ENCODE peak calls at places on chromosomes 6 and 20, in four cellular contexts. K is uterus, D is heart left ventricle, T is stomach. R is an unnamed sample.

GRCh38 chr20:6709865-6710595 is 57.5 kb upstream of the BMP2 start:
- DNase-seq in D (no peak), T (no peak), K (no peak), R (no peak)

GRCh38 chr6:137693737-137694136 is 173.3 kb upstream of the TNFAIP3 start:
- DNase-seq in T (no peak), D (peak), K (no peak), R (no peak)

GRCh38 chr20:34195355-34195754 is 45.9 kb upstream of the ASIP start:
- DNase-seq in K (no peak), T (no peak), D (no peak), R (no peak)

GRCh38 chr6:38725414-38726183 is 10.5 kb downstream of the DNAH8 start:
- DNase-seq in K (no peak), T (no peak), D (no peak), R (no peak)

GRCh38 chr20:51122931-51123658 is 100.2 kb upstream of the KCNG1 start:
- DNase-seq in T (no peak), K (no peak), D (no peak), R (no peak)

GRCh38 chr6:132669690-132670291 is 10.8 kb upstream of the TAAR1 start:
- DNase-seq in D (no peak), T (no peak), K (no peak), R (peak)

GRCh38 chr6:169825558-169826225 is 74.3 kb downstream of the ERMARD start:
- DNase-seq in D (no peak), T (no peak), K (peak), R (no peak)

GRCh38 chr6:149032599-149033405 is 284.7 kb upstream of the TAB2 start:
- DNase-seq in D (no peak), T (no peak), K (peak), R (peak)

GRCh38 chr20:40493071-40493470 is 196.0 kb downstream of the MAFB start:
- DNase-seq in T (peak), K (peak), D (peak), R (no peak)

DNA sequence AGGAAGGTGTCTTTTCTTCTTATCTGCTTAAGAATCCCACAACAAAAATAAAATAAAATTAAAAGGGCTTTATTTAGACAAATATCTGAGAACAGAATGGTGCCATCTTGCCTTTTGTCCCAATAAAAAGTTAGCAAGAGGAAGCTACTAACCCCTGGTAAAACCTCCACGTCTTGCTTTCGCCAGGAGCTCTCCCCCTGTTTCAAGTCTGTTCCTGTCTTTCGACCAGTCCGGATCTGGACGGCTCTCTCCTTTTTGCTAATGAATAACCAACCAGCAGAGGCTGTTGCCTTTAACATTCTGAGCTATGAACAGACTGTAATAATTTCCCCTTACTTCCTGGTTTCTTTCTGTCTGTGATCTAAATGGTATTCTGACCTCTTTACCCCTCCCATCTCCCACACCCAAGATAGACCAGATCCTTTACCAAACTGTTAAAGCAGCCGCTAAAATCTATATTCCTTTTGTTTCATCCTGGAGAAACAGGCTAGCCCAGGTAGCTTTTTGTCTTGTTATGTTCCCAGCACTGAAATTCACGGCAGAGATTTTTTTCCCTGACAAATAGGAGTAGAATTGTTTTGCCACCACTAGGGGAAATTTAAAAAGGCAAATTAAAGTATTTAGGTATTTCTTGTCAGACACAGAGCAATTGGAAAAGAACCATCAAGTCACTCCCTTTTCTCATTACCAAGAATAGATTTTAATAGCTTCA is at the start of gene FRK:
- DNase-seq in T (peak), K (no peak), D (peak), R (peak)
- TF ChIP-seq POLR2A in T (no peak), K (no peak), D (no peak), R (peak)

GRCh38 chr6:30742316-30743098 is at the start of gene FLOT1:
- DNase-seq in D (peak), T (peak), K (peak), R (peak)

GRCh38 chr6:30740993-30741784 is 1.3 kb downstream of the FLOT1 start:
- DNase-seq in K (no peak), D (no peak), T (no peak), R (no peak)

GRCh38 chr6:30741789-30742315 is 635 bp downstream of the FLOT1 start:
- DNase-seq in K (no peak), T (no peak), D (peak), R (no peak)

GRCh38 chr6:30743099-30744053 is 889 bp upstream of the FLOT1 start:
- DNase-seq in K (peak), T (no peak), D (peak), R (no peak)

DNA sequence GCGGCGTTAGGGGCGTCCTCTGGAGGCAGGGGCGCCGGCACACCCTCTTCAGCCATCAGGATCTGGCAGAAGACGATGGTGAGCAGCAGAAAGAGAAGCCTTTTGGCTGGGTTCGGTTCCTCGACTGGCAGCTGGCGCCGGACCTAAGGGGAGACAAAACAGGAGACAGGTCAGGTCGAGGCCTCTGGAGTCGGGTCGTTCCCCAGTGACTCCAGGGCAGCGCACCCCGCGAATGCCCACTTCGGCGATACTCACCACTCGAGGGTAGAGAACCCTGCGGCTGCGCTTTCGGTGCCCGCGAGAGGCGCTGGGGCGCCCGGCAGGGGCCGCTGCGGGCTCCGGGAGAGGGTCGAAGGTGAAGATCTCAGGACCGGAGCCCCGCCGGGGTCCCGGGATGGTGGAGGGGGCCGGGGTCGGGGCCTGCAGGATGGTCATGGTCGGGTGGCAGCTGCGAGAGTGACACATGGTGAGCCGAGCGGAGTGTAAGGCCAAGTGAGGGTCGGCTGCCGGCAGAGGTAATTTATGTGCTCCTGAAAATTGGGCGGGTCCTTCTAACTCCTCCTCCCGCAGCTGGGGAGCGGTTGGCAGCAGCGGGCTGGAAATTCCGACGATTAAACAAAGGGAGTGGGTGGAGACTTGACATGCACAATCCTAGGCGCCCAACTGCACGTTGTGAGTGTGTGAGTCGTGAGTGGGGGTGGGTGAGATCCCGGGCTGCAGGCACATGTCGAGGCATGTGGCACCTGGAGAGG is at the start of gene IER3:
- DNase-seq in K (peak), D (peak), T (peak), R (peak)
- TF ChIP-seq POLR2A in K (peak), D (peak), T (peak), R (peak)

GRCh38 chr6:90296346-90297123 is at the start of gene BACH2:
- DNase-seq in D (peak), T (peak), K (peak), R (peak)
- TF ChIP-seq POLR2A in D (peak), T (no peak), K (peak), R (no peak)

DNA sequence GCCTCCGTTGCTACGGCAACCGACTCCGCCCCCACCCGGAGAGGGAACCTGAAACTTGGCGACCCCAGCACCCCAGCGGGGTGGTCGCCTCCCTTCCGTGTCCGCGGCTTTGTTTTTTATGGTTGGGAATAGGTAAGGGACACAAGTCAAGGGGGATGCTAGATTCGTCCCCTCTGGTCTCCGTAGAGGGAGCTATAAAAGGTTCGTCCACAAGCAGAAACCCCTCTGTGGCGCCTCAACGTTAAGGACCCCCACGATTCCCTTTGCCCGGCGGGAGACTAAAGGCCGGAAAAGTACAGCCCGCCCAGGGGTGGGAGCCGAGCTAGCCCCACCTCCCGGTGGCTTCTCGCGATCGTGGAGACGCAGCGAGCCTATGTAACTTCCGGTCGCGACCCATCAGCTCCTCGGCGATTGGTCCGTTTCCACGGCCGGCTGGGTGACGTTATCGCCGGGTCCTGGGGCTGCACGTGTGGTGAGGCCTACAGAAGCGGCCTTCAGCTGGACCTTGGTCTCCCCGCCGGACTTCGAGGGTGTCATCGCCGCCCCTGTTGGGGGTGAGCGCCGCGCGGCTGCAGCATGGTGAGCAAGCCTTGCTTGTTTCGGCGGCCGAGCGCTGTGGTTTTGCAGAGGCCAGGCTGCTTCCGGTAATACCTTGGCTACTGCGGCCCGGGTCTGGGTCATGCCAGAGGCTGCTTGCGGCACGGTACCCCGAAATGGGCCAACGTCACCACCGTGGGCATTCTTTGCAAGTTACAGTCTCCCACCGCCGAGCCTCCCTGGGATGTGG is at the start of gene LTV1:
- DNase-seq in T (peak), K (peak), D (peak), R (peak)
- TF ChIP-seq POLR2A in T (peak), K (peak), D (peak), R (peak)

DNA sequence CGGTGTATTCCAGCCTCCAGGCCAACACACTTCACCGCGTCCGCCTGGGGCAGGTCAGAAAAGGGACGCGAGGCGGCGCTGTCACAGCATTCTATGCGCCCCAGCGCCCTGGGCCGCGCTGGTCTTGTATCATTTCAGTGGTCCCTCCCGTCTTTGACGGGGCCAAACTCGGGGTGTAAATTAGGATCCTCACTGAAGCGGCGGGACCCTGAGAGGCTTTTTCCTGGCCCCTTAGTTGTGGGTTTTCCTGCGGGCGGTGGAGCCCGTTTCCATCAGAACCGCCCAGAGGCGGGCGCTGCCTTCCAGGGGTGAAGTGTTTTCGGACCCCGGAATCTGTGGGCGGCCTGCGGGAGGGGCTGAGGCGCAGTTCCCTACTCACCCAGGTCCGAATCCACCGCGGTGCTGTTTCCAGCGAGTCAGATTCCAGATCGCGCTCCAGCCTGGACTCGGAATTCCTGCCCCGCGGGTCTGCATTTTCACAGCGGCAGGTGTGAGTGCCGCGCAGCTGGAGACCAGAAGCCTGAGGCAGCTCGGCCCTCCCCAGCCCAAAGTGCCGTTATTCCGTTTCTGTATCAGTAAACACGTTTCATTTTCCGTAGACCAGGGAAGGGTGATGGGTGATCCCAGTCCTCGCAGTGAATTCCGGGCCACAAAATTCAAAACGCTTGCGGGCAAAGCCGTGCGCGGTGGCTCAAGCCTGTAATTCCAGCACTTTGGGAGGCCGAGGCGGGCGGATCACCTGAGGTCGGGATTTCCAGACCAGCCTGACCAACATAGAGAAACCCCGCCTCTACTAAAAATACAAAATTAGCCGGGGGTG is 3.9 kb upstream of the MICB start:
- DNase-seq in D (peak), T (peak), K (peak), R (peak)
- TF ChIP-seq POLR2A in D (no peak), T (no peak), K (no peak), R (no peak)

GRCh38 chr6:3938715-3939376 is 89.7 kb downstream of the FAM50B start:
- DNase-seq in D (no peak), T (no peak), K (no peak), R (no peak)
- TF ChIP-seq POLR2A in D (no peak), T (no peak), K (no peak), R (no peak)

DNA sequence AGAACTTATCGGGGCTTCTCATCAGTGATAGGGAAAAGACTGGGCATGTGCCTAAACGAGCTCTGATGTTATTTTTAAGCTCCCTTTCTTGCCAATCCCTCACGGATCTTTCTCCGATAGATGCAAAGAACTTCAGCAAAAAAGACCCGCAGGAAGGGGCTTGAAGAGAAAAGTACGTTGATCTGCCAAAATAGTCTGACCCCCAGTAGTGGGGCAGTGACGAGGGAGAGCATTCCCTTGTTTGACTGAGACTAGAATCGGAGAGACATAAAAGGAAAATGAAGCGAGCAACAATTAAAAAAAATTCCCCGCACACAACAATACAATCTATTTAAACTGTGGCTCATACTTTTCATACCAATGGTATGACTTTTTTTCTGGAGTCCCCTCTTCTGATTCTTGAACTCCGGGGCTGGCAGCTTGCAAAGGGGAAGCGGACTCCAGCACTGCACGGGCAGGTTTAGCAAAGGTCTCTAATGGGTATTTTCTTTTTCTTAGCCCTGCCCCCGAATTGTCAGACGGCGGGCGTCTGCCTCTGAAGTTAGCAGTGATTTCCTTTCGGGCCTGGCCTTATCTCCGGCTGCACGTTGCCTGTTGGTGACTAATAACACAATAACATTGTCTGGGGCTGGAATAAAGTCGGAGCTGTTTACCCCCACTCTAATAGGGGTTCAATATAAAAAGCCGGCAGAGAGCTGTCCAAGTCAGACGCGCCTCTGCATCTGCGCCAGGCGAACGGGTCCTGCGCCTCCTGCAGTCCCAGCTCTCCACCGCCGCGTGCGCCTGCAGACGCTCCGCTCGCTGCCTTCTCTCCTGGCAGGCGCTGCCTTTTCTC is at the start of gene EDN1:
- DNase-seq in K (peak), D (peak), T (peak), R (peak)
- TF ChIP-seq POLR2A in K (peak), D (peak), T (peak), R (peak)

DNA sequence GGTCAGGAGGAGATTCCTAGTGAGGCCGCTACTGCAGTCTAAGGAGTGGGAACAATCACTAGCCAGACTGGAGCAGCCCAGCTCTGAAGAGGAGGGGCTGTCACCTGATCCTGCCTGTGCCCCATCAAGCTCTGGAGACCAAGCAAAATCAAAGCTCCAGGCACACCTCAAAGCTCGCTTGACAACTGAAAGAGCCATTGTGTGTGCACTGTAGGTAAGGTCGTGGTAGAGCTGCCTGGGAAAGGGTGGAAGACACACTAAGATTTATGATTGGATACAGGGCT is 58.2 kb downstream of the CSE1L start:
- DNase-seq in K (no peak), D (no peak), T (no peak), R (no peak)
- TF ChIP-seq POLR2A in K (no peak), D (no peak), T (no peak), R (no peak)